ENCODE peak calls at places on chromosomes 11 and 22, in four cellular contexts. D is AG09309, S is WTC11, R is osteocyte. T is an unnamed sample.

GRCh38 chr11:4851033-4851432 is 2.0 kb upstream of the OR51S1 start:
- DNase-seq in D (no peak), S (no peak), R (no peak), T (no peak)

GRCh38 chr11:88979641-88980040 is 86.1 kb downstream of the GRM5 start:
- DNase-seq in S (no peak), D (peak; percentile 16), R (no peak), T (no peak)

GRCh38 chr11:60328460-60328859 is 1.4 kb downstream of the MS4A6E start:
- DNase-seq in S (no peak), R (no peak), D (no peak), T (no peak)

GRCh38 chr11:103234974-103235373 is 125.7 kb downstream of the DYNC2H1 start:
- DNase-seq in S (no peak), D (peak; percentile 55), R (no peak), T (no peak)

GRCh38 chr11:106047636-106048035 is 25.6 kb upstream of the MSANTD4 start:
- DNase-seq in S (no peak), D (no peak), R (no peak), T (no peak)

GRCh38 chr11:45556851-45557707 is 108.3 kb downstream of the CHST1 start:
- DNase-seq in D (no peak), S (no peak), R (no peak), T (no peak)

GRCh38 chr22:47094861-47095330 is 332.4 kb downstream of the TBC1D22A start:
- DNase-seq in R (peak; percentile 13), D (no peak), S (no peak), T (no peak)

GRCh38 chr11:103633037-103633788 is 403.2 kb upstream of the DDI1 start:
- DNase-seq in S (no peak), R (no peak), D (peak; percentile 77), T (no peak)

GRCh38 chr11:119728226-119728626 is 774 bp downstream of the NECTIN1 start:
- DNase-seq in R (no peak), S (no peak), D (no peak), T (no peak)

GRCh38 chr22:37831472-37831871 is 8.3 kb downstream of the GALR3 start:
- DNase-seq in R (no peak), D (no peak), S (no peak), T (no peak)

GRCh38 chr11:45651156-45651555 is 14.3 kb downstream of the CHST1 start:
- DNase-seq in R (peak; percentile 74), S (no peak), D (no peak), T (no peak)

GRCh38 chr11:210122-210802 is 2.8 kb downstream of the RIC8A start:
- DNase-seq in R (no peak), S (no peak), D (no peak), T (no peak)

GRCh38 chr11:91470656-91471055 is 754.0 kb upstream of the FAT3 start:
- DNase-seq in R (no peak), S (no peak), D (no peak), T (no peak)

GRCh38 chr11:60428517-60428916 is 855 bp upstream of the MS4A5 start:
- DNase-seq in S (no peak), D (no peak), R (no peak), T (no peak)

GRCh38 chr11:15229069-15229468 is 114.3 kb downstream of the INSC start:
- DNase-seq in D (no peak), R (no peak), S (no peak), T (no peak)

GRCh38 chr11:61683961-61684869 is 4.0 kb downstream of the DAGLA start:
- DNase-seq in S (no peak), D (no peak), R (no peak), T (no peak)

GRCh38 chr11:66956689-66957290 is 1.4 kb downstream of the PC start:
- DNase-seq in R (no peak), D (no peak), S (no peak), T (no peak)
- TF ChIP-seq CTCF in R (peak; percentile 25), D (peak; percentile 17), S (no peak), T (no peak)

GRCh38 chr11:93646399-93646798 is 15.1 kb upstream of the CEP295 start:
- DNase-seq in D (no peak), R (no peak), S (no peak), T (no peak)

GRCh38 chr11:93651052-93651451 is 10.4 kb upstream of the CEP295 start:
- DNase-seq in R (no peak), D (no peak), S (no peak), T (no peak)

GRCh38 chr11:93645938-93646337 is 15.5 kb upstream of the CEP295 start:
- DNase-seq in S (no peak), R (no peak), D (no peak), T (no peak)

GRCh38 chr11:93652161-93652597 is 9.3 kb upstream of the CEP295 start:
- DNase-seq in D (no peak), R (no peak), S (no peak), T (no peak)

DNA sequence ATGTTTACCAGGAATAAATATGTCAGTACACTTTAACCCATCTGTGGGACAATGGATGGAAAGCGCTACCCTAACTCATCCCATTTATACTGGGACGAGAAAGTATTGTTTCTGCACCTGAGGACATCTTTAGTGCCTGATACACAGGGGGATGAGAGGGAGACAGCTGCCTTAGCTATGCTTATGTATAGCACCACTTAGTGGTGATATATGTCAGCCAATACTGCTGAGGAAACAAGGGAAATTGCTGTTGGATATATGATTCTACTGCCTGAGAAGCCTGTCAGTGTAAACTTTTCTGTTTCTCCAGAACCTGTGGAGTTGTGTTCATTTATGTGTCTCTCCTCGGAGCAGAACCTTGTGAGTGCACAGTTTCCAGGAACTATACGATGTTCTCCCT is 13.3 kb upstream of the CEP295 start:
- DNase-seq in R (no peak), D (no peak), S (no peak), T (no peak)
- TF ChIP-seq CTCF in R (peak; percentile 57), D (peak; percentile 47), S (peak; percentile 16), T (peak; percentile 57)

DNA sequence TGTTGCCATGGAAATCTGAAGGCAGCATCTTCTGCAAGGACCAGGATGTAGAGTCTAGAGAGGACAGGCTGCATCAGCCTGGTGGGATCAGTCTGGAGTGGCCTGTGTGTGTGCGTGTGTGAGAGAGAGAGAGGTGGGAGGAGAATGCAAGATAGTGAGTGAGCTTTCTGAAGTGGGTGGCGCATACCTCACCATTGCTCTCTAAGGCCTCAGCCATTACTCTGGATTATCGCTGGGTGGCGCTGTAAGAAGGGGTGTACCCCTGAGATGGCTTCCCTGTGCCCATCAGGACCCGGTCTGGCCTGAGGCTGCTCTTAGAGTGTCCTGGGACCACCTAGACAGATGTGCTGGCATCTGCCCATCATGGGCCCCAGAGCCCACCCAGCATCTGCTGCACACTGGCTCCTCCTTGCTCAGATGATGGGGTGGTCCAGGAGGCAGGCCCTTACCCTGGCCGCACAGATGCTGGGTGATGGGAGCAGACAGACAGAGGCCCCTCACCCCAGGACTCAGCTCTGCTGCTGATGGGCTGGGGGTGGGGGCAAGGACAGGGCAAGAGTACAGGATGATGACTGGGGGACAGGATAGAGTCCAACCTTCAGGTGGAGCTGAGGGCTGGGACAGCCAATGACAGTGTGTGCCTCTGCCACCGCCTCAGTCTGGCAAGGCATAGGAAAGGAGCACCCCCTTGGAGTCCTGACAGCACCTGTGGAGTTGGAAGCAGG is 25.7 kb upstream of the TUB start:
- DNase-seq in S (peak; percentile 64), D (no peak), R (peak; percentile 75), T (no peak)
- TF ChIP-seq CTCF in S (peak; percentile 85), D (peak; percentile 19), R (peak; percentile 8), T (peak; percentile 34)

GRCh38 chr22:50696251-50696798 is 23.7 kb downstream of the SHANK3 start:
- DNase-seq in D (no peak), S (no peak), R (no peak), T (no peak)
- TF ChIP-seq CTCF in D (no peak), S (no peak), R (no peak), T (no peak)

DNA sequence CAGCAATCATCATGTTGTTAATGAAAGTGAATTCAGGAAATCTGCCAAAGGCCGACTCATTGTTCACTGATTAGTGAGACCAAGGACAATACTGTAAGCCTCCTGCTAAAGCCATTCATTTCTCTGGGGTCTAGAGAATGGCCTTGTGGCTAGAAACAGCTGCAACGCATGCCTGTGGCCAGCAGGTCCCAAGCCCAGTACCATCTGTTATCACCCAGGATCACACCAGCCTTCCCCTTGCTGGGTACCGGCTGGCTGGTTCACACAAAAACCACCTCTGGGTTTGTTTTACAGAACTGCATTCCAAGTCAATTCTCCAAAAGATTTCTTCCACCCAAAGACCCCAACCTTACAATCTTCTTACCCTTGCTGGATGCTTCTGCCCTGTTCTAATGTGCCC is 1.1 kb downstream of the PLAAT5 start:
- DNase-seq in S (peak; percentile 39), D (no peak), R (no peak), T (no peak)
- TF ChIP-seq CTCF in S (no peak), D (no peak), R (no peak), T (no peak)